ENCODE peak calls at places on chromosomes 7 and 10, in eight cellular contexts. P is HL-60; O is NCI-H1092; J is GOT3; R is stimulated activated naive B cell treated with anti-CD40 and anti-IgM and Interleukin-4, amounts not matched to agents 10 μg/mL and 1 μg/mL and 100 μg/mL, for 72 hours; K is tibial artery; A is H54; C is MCF 10A. Z is an unnamed sample.

GRCh38 chr10:44724415-44725174 is 186.5 kb upstream of the TMEM72 start:
- DNase-seq in K (no peak), A (no peak), P (no peak), C (peak; percentile 27), J (no peak), O (no peak), R (no peak), Z (no peak)

GRCh38 chr7:46568420-46569116 is 647.5 kb upstream of the IGFBP3 start:
- DNase-seq in C (peak; percentile 42), O (no peak), P (no peak), R (no peak), A (no peak), K (no peak), J (no peak), Z (no peak)

GRCh38 chr10:118405933-118406332 is 63.8 kb upstream of the FAM204A start:
- DNase-seq in P (no peak), R (no peak), C (peak; percentile 14), A (no peak), O (no peak), K (no peak), J (no peak), Z (no peak)

GRCh38 chr7:130274983-130275649 is 8.5 kb downstream of the CPA2 start:
- DNase-seq in O (peak; percentile 74), C (no peak), P (no peak), A (no peak), K (no peak), R (no peak), J (no peak), Z (no peak)

GRCh38 chr10:44805461-44806210 is 105.5 kb upstream of the TMEM72 start:
- DNase-seq in C (no peak), A (no peak), O (no peak), R (no peak), K (no peak), P (no peak), J (no peak), Z (no peak)

GRCh38 chr7:84637568-84638338 is 443.2 kb upstream of the SEMA3A start:
- DNase-seq in C (peak; percentile 37), J (no peak), A (no peak), O (no peak), K (no peak), P (no peak), R (no peak), Z (no peak)

GRCh38 chr10:120570418-120570817 is 113.4 kb downstream of the PLPP4 start:
- DNase-seq in P (no peak), J (no peak), O (no peak), K (no peak), A (no peak), R (no peak), C (no peak), Z (no peak)

GRCh38 chr7:74178632-74179031 is 4.5 kb downstream of the EIF4H start:
- DNase-seq in C (no peak), P (no peak), R (no peak), K (no peak), J (no peak), O (no peak), A (no peak), Z (no peak)

GRCh38 chr10:74949024-74949423 is 122.6 kb downstream of the KAT6B start:
- DNase-seq in P (no peak), A (no peak), R (no peak), O (no peak), K (no peak), C (no peak), J (no peak), Z (no peak)

GRCh38 chr7:35729061-35729783 is 34.3 kb upstream of the HERPUD2 start:
- DNase-seq in J (no peak), A (no peak), O (no peak), K (no peak), P (no peak), R (peak; percentile 88), C (no peak), Z (no peak)

GRCh38 chr7:98211221-98211675 is at the start of gene BHLHA15:
- DNase-seq in O (no peak), J (no peak), P (no peak), R (no peak), A (no peak), C (no peak), K (peak; percentile 58), Z (peak; percentile 65)

GRCh38 chr10:95485030-95485429 is 76.1 kb downstream of the SORBS1 start:
- DNase-seq in C (no peak), K (no peak), R (no peak), O (no peak), J (no peak), P (no peak), A (no peak), Z (no peak)